ENCODE peak calls at places on chromosomes 5 and 9, in nine cellular contexts. V is occipital lobe; B is AG10803; R is neuronal stem cell; O is stimulated activated CD8-positive, alpha-beta memory T cell treated with anti-CD3 and anti-CD28 coated beads, Interleukin-15, amount 100 ng/mL, for 24 hours; T is GM23248; P is NCI-H748 treated with DMSO at 0.1 percent for 48 hours; U is stimulated activated CD4-positive, alpha-beta T cell treated with anti-CD3 and anti-CD28 coated beads, TNF-alpha, amount 100 ng/mL, for 4 hours; F is myocyte. A is an unnamed sample.

GRCh38 chr5:115514220-115514619 is 30.4 kb downstream of the FEM1C start:
- DNase-seq in V (no peak), B (peak; percentile 35), R (no peak), O (no peak), T (no peak), P (no peak), U (no peak), F (no peak), A (no peak)

GRCh38 chr5:181217805-181218065 is 5.3 kb upstream of the TRIM41 start:
- DNase-seq in V (no peak), B (no peak), R (no peak), O (no peak), T (no peak), P (no peak), U (no peak), F (no peak), A (no peak)

GRCh38 chr5:112847306-112847705 is 13.8 kb upstream of the SRP19 start:
- DNase-seq in V (no peak), B (no peak), R (no peak), O (no peak), T (no peak), P (no peak), U (no peak), F (no peak), A (peak; percentile 14)

GRCh38 chr5:143349127-143349526 is 54.4 kb downstream of the NR3C1 start:
- DNase-seq in V (no peak), B (no peak), R (no peak), O (no peak), T (peak; percentile 33), P (no peak), U (no peak), F (peak; percentile 21), A (peak; percentile 26)

GRCh38 chr5:91884036-91884435 is 500.9 kb upstream of the ARRDC3 start:
- DNase-seq in V (no peak), B (no peak), R (no peak), O (no peak), T (no peak), P (no peak), U (no peak), F (no peak), A (no peak)

GRCh38 chr9:14271078-14271673 is 42.8 kb downstream of the NFIB start:
- DNase-seq in V (peak; percentile 14), B (peak; percentile 27), R (no peak), O (no peak), T (peak; percentile 19), P (peak; percentile 88), U (no peak), F (peak; percentile 69), A (peak; percentile 81)

GRCh38 chr5:141369994-141370848 is at the start of gene PCDHGB3:
- DNase-seq in V (no peak), B (peak; percentile 73), R (no peak), O (no peak), T (peak; percentile 81), P (no peak), U (no peak), F (no peak), A (peak; percentile 19)

GRCh38 chr5:148381906-148382305 is 1.9 kb upstream of the FBXO38 start:
- DNase-seq in V (no peak), B (no peak), R (no peak), O (no peak), T (no peak), P (no peak), U (no peak), F (no peak), A (no peak)

A was measured in adipocyte.